ENCODE peak calls at places on chromosomes 13 and 19, in nine cellular contexts. L, W, S, B, D, I, K, A and Q are unnamed samples.

GRCh38 chr13:114080739-114081561 is 51.5 kb downstream of the RASA3 start:
- DNase-seq in L (peak), W (peak), S (no peak), B (no peak), D (no peak), I (peak), K (no peak), A (peak), Q (no peak)

GRCh38 chr19:51921949-51922348 is 5.3 kb upstream of the ZNF613 start:
- DNase-seq in L (no peak), W (no peak), S (no peak), B (no peak), D (no peak), I (no peak), K (no peak), A (no peak), Q (no peak)

GRCh38 chr13:28338742-28339141 is 156.2 kb downstream of the FLT1 start:
- DNase-seq in L (no peak), W (no peak), S (no peak), B (no peak), D (no peak), I (no peak), K (no peak), A (no peak), Q (no peak)

GRCh38 chr13:25247345-25247744 is 39.9 kb downstream of the MTMR6 start:
- DNase-seq in L (no peak), W (no peak), S (no peak), B (no peak), D (no peak), I (no peak), K (no peak), A (no peak), Q (no peak)

GRCh38 chr13:110712081-110712848 is 1.2 kb upstream of the ING1 start:
- DNase-seq in L (peak), W (peak), S (peak), B (peak), D (peak), I (peak), K (peak), A (peak), Q (peak)

GRCh38 chr13:97268772-97269171 is 46.6 kb downstream of the MBNL2 start:
- DNase-seq in L (no peak), W (peak), S (no peak), B (no peak), D (no peak), I (no peak), K (no peak), A (no peak), Q (no peak)

GRCh38 chr19:56383826-56384605 is 9.3 kb downstream of the ZNF582 start:
- DNase-seq in L (no peak), W (no peak), S (no peak), B (no peak), D (no peak), I (no peak), K (no peak), A (no peak), Q (no peak)

GRCh38 chr13:98105929-98106336 is 37.0 kb upstream of the FARP1 start:
- DNase-seq in L (no peak), W (no peak), S (no peak), B (no peak), D (no peak), I (no peak), K (peak), A (no peak), Q (no peak)

GRCh38 chr19:54464044-54464623 is 556 bp upstream of the LENG9 start:
- DNase-seq in L (peak), W (no peak), S (no peak), B (peak), D (peak), I (peak), K (peak), A (peak), Q (no peak)

GRCh38 chr13:111123221-111123620 is 8.1 kb downstream of the ARHGEF7 start:
- DNase-seq in L (no peak), W (peak), S (no peak), B (no peak), D (no peak), I (no peak), K (no peak), A (no peak), Q (no peak)

GRCh38 chr19:55599468-55600335 is at the start of the genes FIZ1 and ZNF524:
- DNase-seq in L (peak), W (peak), S (peak), B (peak), D (peak), I (peak), K (peak), A (peak), Q (peak)

GRCh38 chr19:5326986-5327623 is 13.5 kb downstream of the PTPRS start:
- DNase-seq in L (no peak), W (no peak), S (no peak), B (no peak), D (no peak), I (no peak), K (no peak), A (no peak), Q (no peak)

GRCh38 chr13:53200498-53201453 is 172.2 kb downstream of the OLFM4 start:
- DNase-seq in L (peak), W (peak), S (no peak), B (peak), D (peak), I (no peak), K (no peak), A (peak), Q (no peak)

GRCh38 chr19:55720214-55720746 is 17.9 kb downstream of the NLRP9 start:
- DNase-seq in L (no peak), W (no peak), S (no peak), B (no peak), D (no peak), I (no peak), K (no peak), A (no peak), Q (no peak)

GRCh38 chr13:32253911-32254399 is 61.2 kb downstream of the ZAR1L start:
- DNase-seq in L (no peak), W (no peak), S (no peak), B (peak), D (no peak), I (no peak), K (no peak), A (no peak), Q (no peak)

GRCh38 chr19:30338878-30339623 is 33.1 kb upstream of the ZNF536 start:
- DNase-seq in L (no peak), W (no peak), S (no peak), B (peak), D (no peak), I (peak), K (no peak), A (no peak), Q (no peak)

GRCh38 chr13:26679945-26680516 is 80.6 kb downstream of the GPR12 start:
- DNase-seq in L (no peak), W (peak), S (no peak), B (no peak), D (no peak), I (no peak), K (no peak), A (no peak), Q (no peak)

GRCh38 chr13:68190826-68191225 is 960.7 kb upstream of the PCDH9 start:
- DNase-seq in L (no peak), W (no peak), S (no peak), B (no peak), D (no peak), I (no peak), K (peak), A (no peak), Q (no peak)

GRCh38 chr19:30358319-30358718 is 13.9 kb upstream of the ZNF536 start:
- DNase-seq in L (no peak), W (no peak), S (no peak), B (no peak), D (no peak), I (no peak), K (no peak), A (no peak), Q (no peak)

GRCh38 chr19:13281567-13282291 is 131.5 kb downstream of the IER2 start:
- DNase-seq in L (no peak), W (no peak), S (no peak), B (no peak), D (no peak), I (no peak), K (no peak), A (no peak), Q (no peak)

GRCh38 chr13:114154476-114154875 is 22.1 kb upstream of the RASA3 start:
- DNase-seq in L (no peak), W (no peak), S (no peak), B (no peak), D (no peak), I (no peak), K (no peak), A (no peak), Q (no peak)

GRCh38 chr13:73215807-73216206 is 157.0 kb downstream of the KLF5 start:
- DNase-seq in L (peak), W (no peak), S (no peak), B (peak), D (no peak), I (no peak), K (no peak), A (no peak), Q (no peak)

GRCh38 chr19:38656171-38656981 is 8.9 kb downstream of the ACTN4 start:
- DNase-seq in L (no peak), W (no peak), S (no peak), B (no peak), D (no peak), I (no peak), K (peak), A (no peak), Q (no peak)

GRCh38 chr19:3721131-3721899 is 13.1 kb downstream of the TJP3 start:
- DNase-seq in L (peak), W (peak), S (peak), B (peak), D (peak), I (peak), K (peak), A (peak), Q (peak)

GRCh38 chr13:47901451-47901850 is 99.6 kb downstream of the SUCLA2 start:
- DNase-seq in L (no peak), W (no peak), S (no peak), B (no peak), D (no peak), I (no peak), K (no peak), A (no peak), Q (no peak)

GRCh38 chr19:11814707-11815050 is 606 bp downstream of the ZNF440 start:
- DNase-seq in L (peak), W (no peak), S (no peak), B (no peak), D (no peak), I (no peak), K (no peak), A (no peak), Q (no peak)

GRCh38 chr19:39038098-39038497 is 5.7 kb upstream of the FBXO27 start:
- DNase-seq in L (peak), W (no peak), S (no peak), B (peak), D (no peak), I (no peak), K (peak), A (no peak), Q (no peak)

GRCh38 chr19:5953680-5954213 is 24.2 kb downstream of the RANBP3 start:
- DNase-seq in L (no peak), W (no peak), S (no peak), B (no peak), D (no peak), I (no peak), K (no peak), A (peak), Q (no peak)

GRCh38 chr19:39409886-39410619 is 2.4 kb upstream of the PLEKHG2 start:
- DNase-seq in L (peak), W (peak), S (peak), B (peak), D (peak), I (peak), K (peak), A (peak), Q (no peak)

GRCh38 chr19:964761-965694 is 19.1 kb upstream of the WDR18 start:
- DNase-seq in L (no peak), W (peak), S (no peak), B (no peak), D (no peak), I (no peak), K (no peak), A (no peak), Q (no peak)

GRCh38 chr13:99981115-99982020 is at the start of gene ZIC2:
- DNase-seq in L (no peak), W (peak), S (no peak), B (no peak), D (peak), I (peak), K (no peak), A (no peak), Q (no peak)

GRCh38 chr13:110944121-110944967 is 29.5 kb upstream of the ANKRD10 start:
- DNase-seq in L (peak), W (no peak), S (peak), B (peak), D (no peak), I (no peak), K (peak), A (no peak), Q (no peak)

GRCh38 chr13:29270536-29271045 is 324.9 kb downstream of the SLC7A1 start:
- DNase-seq in L (no peak), W (peak), S (no peak), B (no peak), D (no peak), I (no peak), K (no peak), A (no peak), Q (no peak)

GRCh38 chr13:21476893-21477472 is 17.9 kb upstream of the ZDHHC20 start:
- DNase-seq in L (peak), W (peak), S (peak), B (peak), D (peak), I (peak), K (peak), A (peak), Q (peak)

GRCh38 chr19:47036233-47036651 is 12.2 kb downstream of the TMEM160 start:
- DNase-seq in L (peak), W (peak), S (no peak), B (peak), D (peak), I (no peak), K (no peak), A (no peak), Q (no peak)

GRCh38 chr13:42041017-42041683 is 7.3 kb upstream of the DGKH start:
- DNase-seq in L (peak), W (peak), S (peak), B (peak), D (peak), I (no peak), K (no peak), A (peak), Q (peak)

GRCh38 chr19:19451429-19452240 is 46.2 kb downstream of the GATAD2A start:
- DNase-seq in L (no peak), W (no peak), S (no peak), B (no peak), D (no peak), I (no peak), K (no peak), A (no peak), Q (no peak)
- TF ChIP-seq POLR2AphosphoS5 in L (no peak), W (peak), S (peak), B (no peak), D (no peak), I (no peak), K (no peak), A (no peak), Q (peak)

GRCh38 chr19:35334064-35334753 is 5.2 kb downstream of the CD22 start:
- DNase-seq in L (no peak), W (no peak), S (no peak), B (no peak), D (no peak), I (no peak), K (no peak), A (no peak), Q (no peak)
- TF ChIP-seq POLR2A in L (no peak), W (no peak), S (peak), B (no peak), D (no peak), I (no peak), K (no peak), A (no peak), Q (peak)

DNA sequence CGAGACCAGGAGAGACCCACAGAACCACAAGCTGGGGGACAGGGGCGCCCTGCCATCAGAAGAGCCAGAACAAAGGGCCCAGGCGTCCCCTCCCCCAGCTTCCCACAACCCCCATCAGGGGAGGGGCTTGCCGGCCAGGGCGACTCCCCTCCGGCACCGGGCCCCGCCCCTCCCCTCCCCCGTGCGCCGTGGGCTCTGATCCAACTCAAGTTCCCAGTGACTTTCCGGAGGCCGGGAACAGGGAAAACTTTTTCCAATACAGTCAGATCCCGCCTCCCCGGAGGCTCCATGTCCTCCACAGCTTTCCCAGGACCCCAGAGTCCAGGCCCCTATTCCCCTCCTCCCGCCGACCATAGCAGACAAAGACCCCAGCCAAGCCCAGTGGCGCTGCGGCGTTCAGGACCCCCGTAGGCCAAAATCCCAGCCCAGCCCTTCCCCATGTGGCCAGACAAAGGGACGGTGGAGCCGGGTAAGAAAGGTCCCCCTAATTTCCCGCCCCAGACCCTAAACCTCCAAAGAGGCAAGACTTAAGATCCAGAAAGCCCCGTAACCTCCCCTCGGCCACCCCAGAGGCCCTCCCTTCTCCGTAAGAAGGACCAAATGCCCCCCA is 673 bp downstream of the TEAD2 start:
- DNase-seq in L (peak), W (peak), S (no peak), B (peak), D (peak), I (peak), K (peak), A (peak), Q (no peak)
- TF ChIP-seq POLR2AphosphoS5 in L (peak), W (peak), S (no peak), B (peak), D (peak), I (no peak), K (peak), A (peak), Q (no peak)

GRCh38 chr13:112575680-112576079 is 12.3 kb downstream of the TUBGCP3 start:
- DNase-seq in L (no peak), W (no peak), S (no peak), B (no peak), D (no peak), I (no peak), K (no peak), A (no peak), Q (no peak)

GRCh38 chr13:112576191-112576590 is 11.8 kb downstream of the TUBGCP3 start:
- DNase-seq in L (no peak), W (no peak), S (no peak), B (no peak), D (no peak), I (no peak), K (no peak), A (no peak), Q (no peak)

GRCh38 chr13:112575295-112575622 is 12.7 kb downstream of the TUBGCP3 start:
- DNase-seq in L (no peak), W (no peak), S (no peak), B (no peak), D (no peak), I (no peak), K (no peak), A (no peak), Q (no peak)

GRCh38 chr13:112574476-112575294 is 13.3 kb downstream of the TUBGCP3 start:
- DNase-seq in L (no peak), W (no peak), S (no peak), B (no peak), D (no peak), I (no peak), K (no peak), A (no peak), Q (no peak)

DNA sequence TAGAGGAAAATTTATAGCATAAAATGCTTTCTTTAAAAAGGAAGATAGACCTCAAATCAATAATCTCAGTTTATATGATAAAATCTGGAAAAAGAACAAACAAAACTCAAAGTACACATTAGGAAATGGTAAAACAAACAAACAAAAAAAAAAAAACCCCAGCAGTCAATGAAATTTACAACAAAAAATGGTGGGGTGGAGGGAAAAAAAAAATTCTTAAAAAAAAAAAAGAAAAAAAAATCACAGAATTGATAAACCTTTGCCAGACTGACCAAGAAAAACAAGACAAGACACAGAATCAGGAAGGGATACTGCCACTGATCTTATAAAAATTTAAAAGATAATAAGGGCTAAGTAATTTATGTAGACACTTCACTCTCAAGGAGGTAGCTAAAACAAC is 11.2 kb downstream of the TUBGCP3 start:
- DNase-seq in L (no peak), W (no peak), S (no peak), B (no peak), D (no peak), I (no peak), K (no peak), A (no peak), Q (no peak)
- TF ChIP-seq POLR2A in L (no peak), W (no peak), S (no peak), B (no peak), D (no peak), I (no peak), K (no peak), A (no peak), Q (no peak)

GRCh38 chr19:44741258-44741731 is 7.2 kb upstream of the BCL3 start:
- DNase-seq in L (peak), W (no peak), S (no peak), B (no peak), D (no peak), I (no peak), K (no peak), A (no peak), Q (no peak)

GRCh38 chr19:44738603-44739585 is 9.6 kb upstream of the BCL3 start:
- DNase-seq in L (peak), W (no peak), S (no peak), B (peak), D (peak), I (no peak), K (peak), A (no peak), Q (no peak)

GRCh38 chr19:44740351-44740824 is 8.1 kb upstream of the BCL3 start:
- DNase-seq in L (no peak), W (no peak), S (no peak), B (no peak), D (no peak), I (no peak), K (peak), A (no peak), Q (no peak)

GRCh38 chr19:44745386-44745831 is 3.1 kb upstream of the BCL3 start:
- DNase-seq in L (peak), W (peak), S (no peak), B (peak), D (peak), I (peak), K (no peak), A (peak), Q (no peak)

GRCh38 chr19:44741841-44742352 is 6.6 kb upstream of the BCL3 start:
- DNase-seq in L (peak), W (peak), S (no peak), B (peak), D (peak), I (peak), K (peak), A (peak), Q (no peak)
- TF ChIP-seq POLR2AphosphoS5 in L (peak), W (peak), S (no peak), B (peak), D (peak), I (peak), K (no peak), A (peak), Q (no peak)

DNA sequence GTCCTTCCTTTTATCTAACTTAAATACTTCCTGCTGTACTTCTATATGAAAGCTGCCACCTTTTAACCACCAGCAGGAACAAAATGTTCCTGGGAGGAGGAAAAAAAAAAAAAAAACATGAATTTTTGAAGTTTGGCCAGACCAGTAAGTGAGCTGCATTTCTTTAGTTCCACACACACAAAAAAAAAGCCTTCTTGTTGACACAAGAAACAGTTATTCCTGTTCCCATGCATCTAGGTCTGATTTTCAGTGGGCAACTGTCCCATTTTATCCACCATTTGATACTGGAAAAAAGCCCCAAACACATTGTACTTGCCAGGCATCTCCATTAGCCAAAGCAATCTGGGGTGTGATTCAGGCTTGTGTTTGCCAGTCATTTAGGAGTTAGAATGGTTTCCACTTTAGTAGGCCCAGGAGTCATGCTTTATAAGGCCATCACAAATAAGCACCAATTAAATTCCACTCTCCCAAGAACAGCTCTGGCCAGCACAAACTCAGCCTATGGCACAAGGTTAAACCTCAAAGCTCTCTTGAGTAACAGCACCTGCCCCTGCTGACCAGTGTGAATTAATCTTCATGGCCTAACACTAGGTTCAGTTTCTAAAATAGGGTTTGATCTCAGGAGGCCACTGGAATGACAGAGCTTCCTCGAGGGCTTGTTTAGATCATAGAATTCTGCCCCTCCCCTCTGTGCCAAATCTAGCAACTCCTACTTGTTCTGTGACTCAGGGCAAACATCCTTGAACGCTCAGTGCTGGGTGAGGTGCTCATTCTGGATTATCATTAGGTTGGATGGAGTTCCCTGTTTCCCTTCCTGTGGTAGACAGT is 67.1 kb downstream of the NUFIP1 start:
- DNase-seq in L (peak), W (no peak), S (no peak), B (peak), D (no peak), I (no peak), K (peak), A (peak), Q (no peak)
- TF ChIP-seq POLR2A in L (peak), W (no peak), S (no peak), B (no peak), D (no peak), I (no peak), K (no peak), A (no peak), Q (no peak)